ENCODE peak calls at places on chromosome 7, in five cellular contexts. B is endodermal cell, T is heart left ventricle, W is upper lobe of right lung, J is uterus. U is an unnamed sample.

GRCh38 chr7:82740246-82740848 is 296.8 kb upstream of the CACNA2D1 start:
- DNase-seq in B (peak), T (peak), J (no peak), W (no peak), U (no peak)

GRCh38 chr7:74599251-74599650 is 58.3 kb upstream of the GTF2I start:
- DNase-seq in B (no peak), J (no peak), T (no peak), W (no peak), U (no peak)

GRCh38 chr7:38751416-38751815 is 120.2 kb upstream of the AMPH start:
- DNase-seq in J (no peak), W (no peak), B (no peak), T (no peak), U (no peak)

GRCh38 chr7:121275204-121275603 is 53.6 kb upstream of the WNT16 start:
- DNase-seq in J (no peak), T (no peak), W (no peak), B (no peak), U (no peak)

GRCh38 chr7:117828831-117829230 is 44.4 kb downstream of the CTTNBP2 start:
- DNase-seq in W (no peak), B (no peak), J (no peak), T (no peak), U (no peak)

GRCh38 chr7:38679419-38679818 is 48.2 kb upstream of the AMPH start:
- DNase-seq in W (no peak), T (no peak), B (no peak), J (no peak), U (no peak)

GRCh38 chr7:47373871-47374451 is 207.9 kb downstream of the TNS3 start:
- DNase-seq in T (no peak), B (no peak), J (no peak), W (peak), U (no peak)

GRCh38 chr7:112449353-112449752 is 907 bp upstream of the IFRD1 start:
- DNase-seq in J (no peak), T (no peak), W (no peak), B (no peak), U (no peak)

GRCh38 chr7:38554586-38554985 is 76.6 kb downstream of the AMPH start:
- DNase-seq in B (no peak), J (no peak), W (no peak), T (no peak), U (no peak)

GRCh38 chr7:89914673-89915072 is 239.6 kb upstream of the STEAP1 start:
- DNase-seq in T (no peak), W (no peak), J (no peak), B (peak), U (no peak)

GRCh38 chr7:100483728-100484635 is at the start of gene NYAP1:
- DNase-seq in W (no peak), B (peak), T (peak), J (peak), U (no peak)

GRCh38 chr7:47846117-47846836 is 102.0 kb downstream of the PKD1L1 start:
- DNase-seq in W (no peak), T (no peak), B (no peak), J (no peak), U (no peak)

GRCh38 chr7:47329320-47329926 is 252.5 kb downstream of the TNS3 start:
- DNase-seq in T (peak), B (no peak), J (no peak), W (no peak), U (no peak)

GRCh38 chr7:137978464-137979237 is 23.2 kb downstream of the CREB3L2 start:
- DNase-seq in J (peak), T (peak), W (no peak), B (no peak), U (peak)

GRCh38 chr7:142873281-142873784 is 12.2 kb downstream of the TRPV6 start:
- DNase-seq in J (no peak), W (no peak), T (no peak), B (peak), U (no peak)

GRCh38 chr7:69932034-69932628 is 333.9 kb downstream of the AUTS2 start:
- DNase-seq in J (peak), B (peak), T (no peak), W (no peak), U (peak)

GRCh38 chr7:27248911-27249723 is 6.5 kb downstream of the EVX1 start:
- DNase-seq in B (no peak), W (no peak), T (no peak), J (no peak), U (no peak)

GRCh38 chr7:154680894-154681659 is 321.8 kb downstream of the PAXIP1 start:
- DNase-seq in T (no peak), B (no peak), W (no peak), J (no peak), U (no peak)

GRCh38 chr7:610531-611280 is 91.1 kb upstream of the PDGFA start:
- DNase-seq in W (peak), B (no peak), T (no peak), J (peak), U (no peak)

GRCh38 chr7:130874071-130874915 is 140.3 kb upstream of the KLF14 start:
- DNase-seq in W (no peak), B (no peak), J (no peak), T (no peak), U (no peak)

GRCh38 chr7:142459557-142459963 is 201.7 kb upstream of the PRSS58 start:
- DNase-seq in W (no peak), T (no peak), J (no peak), B (peak), U (peak)

GRCh38 chr7:34747842-34748241 is 89.8 kb downstream of the NPSR1 start:
- DNase-seq in T (no peak), W (no peak), J (no peak), B (no peak), U (no peak)

GRCh38 chr7:86785641-86786040 is 141.9 kb downstream of the GRM3 start:
- DNase-seq in B (no peak), J (no peak), T (no peak), W (no peak), U (no peak)

GRCh38 chr7:12788591-12788990 is 101.2 kb downstream of the ARL4A start:
- DNase-seq in J (no peak), W (no peak), T (no peak), B (no peak), U (no peak)

GRCh38 chr7:84105582-84105981 is 89.0 kb downstream of the SEMA3A start:
- DNase-seq in B (no peak), W (no peak), J (no peak), T (no peak), U (no peak)

GRCh38 chr7:106281127-106281526 is 3.7 kb downstream of the NAMPT start:
- DNase-seq in J (no peak), W (no peak), B (no peak), T (no peak), U (no peak)

GRCh38 chr7:151754142-151754590 is 122.7 kb downstream of the PRKAG2 start:
- DNase-seq in T (peak), J (peak), W (peak), B (peak), U (peak)

GRCh38 chr7:8149222-8149621 is 112.7 kb downstream of the ICA1 start:
- DNase-seq in W (no peak), J (no peak), B (no peak), T (no peak), U (no peak)

GRCh38 chr7:46972205-46972604 is 609.7 kb downstream of the TNS3 start:
- DNase-seq in T (no peak), B (no peak), W (no peak), J (no peak), U (peak)

GRCh38 chr7:16615234-16615633 is 30.3 kb downstream of the ANKMY2 start:
- DNase-seq in B (peak), J (no peak), W (no peak), T (no peak), U (no peak)

GRCh38 chr7:45000096-45001032 is at the start of gene CCM2:
- DNase-seq in W (peak), J (peak), B (no peak), T (peak), U (no peak)

GRCh38 chr7:37418381-37418780 is 30.3 kb downstream of the ELMO1 start:
- DNase-seq in W (no peak), T (no peak), B (no peak), J (no peak), U (no peak)

GRCh38 chr7:82110146-82110823 is 333.3 kb downstream of the CACNA2D1 start:
- DNase-seq in B (no peak), W (no peak), T (no peak), J (no peak), U (no peak)

GRCh38 chr7:1378610-1379180 is 80.6 kb downstream of the MICALL2 start:
- DNase-seq in T (no peak), B (no peak), W (no peak), J (no peak), U (no peak)

GRCh38 chr7:49802600-49802999 is 29.2 kb downstream of the VWC2 start:
- DNase-seq in T (no peak), W (no peak), B (no peak), J (no peak), U (no peak)

GRCh38 chr7:26398436-26399308 is 107.0 kb downstream of the SNX10 start:
- DNase-seq in W (peak), J (peak), B (peak), T (peak), U (no peak)

GRCh38 chr7:44617225-44617885 is 10.9 kb downstream of the OGDH start:
- DNase-seq in B (no peak), J (no peak), T (no peak), W (no peak), U (no peak)

GRCh38 chr7:15317215-15317614 is 244.6 kb downstream of the AGMO start:
- DNase-seq in J (no peak), W (no peak), T (no peak), B (no peak), U (no peak)

GRCh38 chr7:82264752-82265305 is 178.7 kb downstream of the CACNA2D1 start:
- DNase-seq in W (no peak), B (no peak), T (no peak), J (no peak), U (no peak)

GRCh38 chr7:74173074-74173473 is 1.1 kb upstream of the EIF4H start:
- DNase-seq in T (no peak), J (no peak), B (peak), W (peak), U (no peak)

DNA sequence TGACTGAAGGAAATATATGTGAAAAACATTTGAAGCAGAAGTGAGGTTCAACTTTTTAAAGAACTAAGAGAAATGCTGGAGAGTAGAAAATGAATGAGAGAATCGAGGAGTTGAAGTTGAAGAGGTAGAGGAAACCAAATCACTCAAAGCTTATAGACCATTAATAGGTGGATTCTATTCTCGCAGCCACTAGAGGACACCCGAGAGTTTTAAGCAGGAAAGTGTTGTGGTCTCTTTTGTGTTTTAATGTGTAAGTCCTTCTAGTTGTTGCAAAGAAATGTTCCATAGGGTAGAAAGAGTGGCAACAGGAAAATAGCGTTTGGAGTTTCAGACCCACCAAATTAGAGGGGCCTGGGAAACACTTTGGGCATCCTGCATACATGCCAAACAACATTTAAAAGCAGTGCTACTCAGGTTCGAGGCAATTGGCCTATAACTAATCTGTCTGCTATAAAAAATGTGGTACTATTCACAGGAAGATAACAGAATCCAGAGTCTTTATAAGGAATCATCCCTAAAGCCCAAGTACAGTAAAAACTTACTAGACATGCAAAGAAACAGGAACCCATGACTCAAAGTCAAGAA is 75.3 kb upstream of the TAS2R16 start:
- DNase-seq in W (no peak), B (peak), J (no peak), T (no peak), U (no peak)
- TF ChIP-seq CTCF in W (no peak), B (peak), J (no peak), T (no peak), U (no peak)

GRCh38 chr7:33459340-33459751 is 330.0 kb downstream of the BBS9 start:
- DNase-seq in J (no peak), B (peak), T (peak), W (no peak), U (peak)

DNA sequence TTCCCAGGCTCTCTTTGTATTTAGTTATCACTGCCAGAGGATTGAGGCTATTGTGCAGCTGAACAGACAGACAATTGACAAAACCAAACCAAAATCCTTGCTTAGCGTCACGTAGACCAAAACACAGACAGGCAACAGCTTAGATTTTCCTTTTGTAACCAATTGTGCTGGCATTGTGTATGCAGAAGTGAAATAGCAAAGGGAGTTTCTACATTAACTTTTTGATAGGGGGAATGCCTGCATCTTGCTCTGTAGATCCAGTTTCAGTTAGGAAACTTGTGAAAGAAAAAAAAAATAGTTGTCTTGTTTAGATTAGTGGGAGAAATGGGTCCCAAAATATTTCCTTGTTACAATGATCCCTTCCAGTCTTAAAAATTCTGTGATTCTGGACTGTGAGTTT is 333.8 kb downstream of the BBS9 start:
- DNase-seq in J (no peak), B (no peak), T (no peak), W (no peak), U (no peak)
- H3K27ac ChIP-seq in J (no peak), B (no peak), T (no peak), W (no peak), U (no peak)

GRCh38 chr7:105014725-105015630 is 973 bp downstream of the KMT2E start:
- DNase-seq in T (peak), B (peak), J (peak), W (peak), U (no peak)

GRCh38 chr7:105016083-105017075 is 2.4 kb downstream of the KMT2E start:
- DNase-seq in B (no peak), J (no peak), W (no peak), T (no peak), U (no peak)

GRCh38 chr7:105017263-105018051 is 3.5 kb downstream of the KMT2E start:
- DNase-seq in T (no peak), J (no peak), W (no peak), B (no peak), U (no peak)

GRCh38 chr7:105013818-105014724 is at the start of gene KMT2E:
- DNase-seq in W (peak), T (peak), J (peak), B (peak), U (peak)

GRCh38 chr7:105015631-105015965 is 1.6 kb downstream of the KMT2E start:
- DNase-seq in T (peak), J (no peak), B (peak), W (no peak), U (no peak)
- H3K4me3 ChIP-seq in T (peak), J (peak), B (peak), W (peak), U (peak)

GRCh38 chr7:149598721-149599308 is 101.2 kb upstream of the ZNF746 start:
- DNase-seq in T (no peak), J (no peak), B (peak), W (no peak), U (no peak)
- TF ChIP-seq CTCF in T (peak), J (no peak), B (peak), W (peak), U (peak)

GRCh38 chr7:157335256-157335655 is 1.5 kb upstream of the DNAJB6 start:
- DNase-seq in B (no peak), W (no peak), J (no peak), T (no peak), U (no peak)

GRCh38 chr7:157335991-157336382 is 817 bp upstream of the DNAJB6 start:
- DNase-seq in T (no peak), J (no peak), W (no peak), B (peak), U (no peak)

GRCh38 chr7:157336383-157337315 is at the start of gene DNAJB6:
- DNase-seq in B (peak), T (peak), W (peak), J (peak), U (peak)

GRCh38 chr7:157339777-157340677 is 3.2 kb downstream of the DNAJB6 start:
- DNase-seq in J (peak), T (peak), B (peak), W (no peak), U (no peak)

GRCh38 chr7:157337316-157338149 is 729 bp downstream of the DNAJB6 start:
- DNase-seq in T (peak), B (peak), J (peak), W (peak), U (no peak)
- H3K27ac ChIP-seq in T (peak), B (peak), J (peak), W (peak), U (peak)

GRCh38 chr7:2637505-2638223 is 5.9 kb downstream of the TTYH3 start:
- DNase-seq in J (no peak), T (peak), W (peak), B (no peak), U (no peak)

GRCh38 chr7:2638224-2638991 is 6.6 kb downstream of the TTYH3 start:
- DNase-seq in B (no peak), W (no peak), J (peak), T (peak), U (no peak)

GRCh38 chr7:2639994-2640830 is 8.4 kb downstream of the TTYH3 start:
- DNase-seq in W (no peak), B (no peak), T (no peak), J (no peak), U (no peak)

GRCh38 chr7:2640858-2641257 is 9.1 kb downstream of the TTYH3 start:
- DNase-seq in B (no peak), W (no peak), T (no peak), J (no peak), U (no peak)

DNA sequence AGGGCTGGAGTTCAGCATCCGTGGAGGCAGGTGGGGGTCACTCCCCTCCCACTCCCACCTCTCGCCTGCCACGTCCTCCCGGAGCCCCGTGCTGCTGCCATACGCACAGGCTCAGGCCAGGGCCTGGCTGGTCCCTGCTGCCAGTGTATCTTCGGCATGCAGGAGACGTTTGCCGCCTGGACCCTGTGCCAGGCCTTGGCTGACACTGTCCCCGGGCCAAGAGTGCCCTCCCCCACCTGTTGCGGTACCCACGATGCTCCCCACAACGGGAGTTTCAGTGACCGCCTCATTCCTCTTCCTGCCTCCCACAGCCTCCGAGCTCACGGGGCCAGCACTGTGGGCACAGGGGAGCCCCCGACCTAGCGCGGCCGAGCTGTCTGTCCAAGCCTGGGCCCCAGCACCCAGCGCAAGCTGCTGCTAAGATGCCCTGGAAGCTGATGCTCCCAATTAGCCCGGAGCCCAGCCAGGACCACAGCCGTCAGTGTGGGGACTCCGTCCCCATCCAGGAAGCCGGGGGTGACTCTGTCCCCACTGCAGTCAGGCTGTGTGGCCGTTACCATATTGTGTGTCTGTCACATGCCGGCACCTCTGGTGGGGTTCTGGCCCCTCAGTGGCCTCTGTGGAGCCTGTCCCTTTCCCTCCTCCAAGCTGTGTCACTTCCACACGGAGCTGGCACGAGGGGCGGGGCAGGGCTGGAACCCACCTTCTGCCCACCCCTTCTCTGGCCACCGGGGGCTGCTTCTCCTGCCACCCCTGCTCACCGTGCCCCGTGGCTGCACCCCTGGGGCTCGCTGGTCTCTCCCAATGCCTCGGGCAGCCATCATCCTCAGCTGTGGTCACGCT is 7.6 kb downstream of the TTYH3 start:
- DNase-seq in W (no peak), T (no peak), J (no peak), B (no peak), U (no peak)
- H3K4me3 ChIP-seq in W (no peak), T (no peak), J (no peak), B (no peak), U (no peak)

DNA sequence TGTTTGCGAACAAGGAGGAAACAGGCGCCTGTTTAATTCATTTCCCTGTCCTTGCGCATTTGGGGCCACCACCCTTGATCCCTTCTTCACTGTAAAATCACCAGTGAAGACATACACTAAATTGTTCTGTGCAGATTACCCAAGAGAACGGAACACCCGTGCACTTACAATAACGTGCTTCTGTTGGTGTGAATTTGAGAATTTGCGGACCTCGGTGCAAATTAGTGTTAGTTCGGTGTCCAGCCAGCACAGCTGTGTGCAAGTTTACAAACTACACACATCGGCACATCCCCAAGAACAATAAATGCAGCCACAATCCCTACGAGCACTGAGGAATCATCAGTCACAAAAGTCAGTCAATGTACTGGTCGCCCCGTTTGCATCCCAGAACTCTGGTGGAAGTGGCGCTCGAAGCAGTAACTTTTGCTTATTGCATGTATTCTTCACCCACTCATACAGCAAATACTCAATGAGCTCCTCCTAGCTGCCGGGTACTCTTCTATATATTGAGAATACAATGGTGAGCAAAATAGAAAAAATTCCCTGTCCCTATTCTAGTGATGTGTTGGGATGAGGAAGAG is 791 bp upstream of the CNOT4 start:
- DNase-seq in T (no peak), B (no peak), J (no peak), W (no peak), U (no peak)
- TF ChIP-seq CTCF in T (no peak), B (no peak), J (no peak), W (no peak), U (peak)

U was measured in AG04450.